ENCODE peak calls at places on chromosomes 13 and 19, in nine cellular contexts. A is OCI-LY7; C is neural progenitor cell; X is IMR-90; W is breast epithelium; N is CD8-positive, alpha-beta T cell; F is fibroblast of mammary gland; K is heart right ventricle; I is A549. E is an unnamed sample.
A peak's percentile ranks its signal among the peaks of the same experiment; 100 is the strongest.

GRCh38 chr19:15390814-15391213 is 11.2 kb upstream of the AKAP8 start:
- DNase-seq in A (no peak), C (no peak), X (no peak), W (no peak), N (no peak), F (no peak), K (no peak), I (no peak), E (no peak)

GRCh38 chr13:98299954-98300350 is 122.9 kb upstream of the RNF113B start:
- DNase-seq in A (no peak), C (no peak), X (no peak), W (no peak), N (no peak), F (peak; percentile 32), K (no peak), I (no peak), E (no peak)

GRCh38 chr19:23764781-23765180 is 6.1 kb upstream of the ZNF681 start:
- DNase-seq in A (no peak), C (no peak), X (no peak), W (no peak), N (no peak), F (no peak), K (no peak), I (no peak), E (no peak)

GRCh38 chr13:109769275-109769674 is 17.1 kb downstream of the IRS2 start:
- DNase-seq in A (no peak), C (no peak), X (no peak), W (no peak), N (no peak), F (no peak), K (no peak), I (no peak), E (no peak)

GRCh38 chr19:28350673-28351072 is 862.3 kb downstream of the UQCRFS1 start:
- DNase-seq in A (no peak), C (no peak), X (no peak), W (no peak), N (no peak), F (no peak), K (no peak), I (no peak), E (no peak)

GRCh38 chr13:39493966-39494365 is 109.0 kb downstream of the LHFPL6 start:
- DNase-seq in A (no peak), C (peak; percentile 31), X (no peak), W (no peak), N (no peak), F (no peak), K (no peak), I (no peak), E (no peak)

GRCh38 chr13:22927008-22927393 is 253.8 kb upstream of the SGCG start:
- DNase-seq in A (no peak), C (no peak), X (no peak), W (no peak), N (no peak), F (no peak), K (no peak), I (no peak), E (no peak)

GRCh38 chr13:39998166-39998565 is 342.7 kb downstream of the COG6 start:
- DNase-seq in A (no peak), C (peak; percentile 8), X (no peak), W (no peak), N (no peak), F (no peak), K (no peak), I (no peak), E (no peak)

GRCh38 chr13:103431880-103432279 is 365.7 kb upstream of the SLC10A2 start:
- DNase-seq in A (no peak), C (no peak), X (no peak), W (no peak), N (no peak), F (no peak), K (no peak), I (no peak), E (no peak)

GRCh38 chr13:112905086-112905485 is 63.9 kb upstream of the MCF2L start:
- DNase-seq in A (no peak), C (peak; percentile 77), X (no peak), W (no peak), N (no peak), F (no peak), K (no peak), I (no peak), E (no peak)

GRCh38 chr13:113318956-113319355 is 21.9 kb downstream of the LAMP1 start:
- DNase-seq in A (no peak), C (no peak), X (no peak), W (no peak), N (no peak), F (no peak), K (no peak), I (no peak), E (no peak)

GRCh38 chr19:12838893-12839656 is 760 bp downstream of the MAST1 start:
- DNase-seq in A (peak; percentile 67), C (peak; percentile 23), X (no peak), W (no peak), N (no peak), F (no peak), K (no peak), I (no peak), E (no peak)

GRCh38 chr19:18590273-18591272 is 2.0 kb downstream of the REX1BD start:
- DNase-seq in A (no peak), C (peak; percentile 98), X (peak; percentile 57), W (peak; percentile 82), N (no peak), F (peak; percentile 73), K (no peak), I (peak; percentile 59), E (peak; percentile 56)

GRCh38 chr13:24684600-24684998 is 4.4 kb downstream of the ATP12A start:
- DNase-seq in A (no peak), C (no peak), X (no peak), W (no peak), N (no peak), F (peak; percentile 42), K (no peak), I (no peak), E (no peak)

GRCh38 chr13:112700291-112701060 is 10.6 kb downstream of the ATP11A start:
- DNase-seq in A (no peak), C (no peak), X (no peak), W (no peak), N (no peak), F (no peak), K (no peak), I (no peak), E (no peak)

GRCh38 chr13:46698015-46698414 is 98.9 kb downstream of the ESD start:
- DNase-seq in A (no peak), C (no peak), X (no peak), W (no peak), N (no peak), F (no peak), K (peak; percentile 72), I (no peak), E (no peak)

GRCh38 chr13:30466358-30466714 is 600 bp upstream of the HMGB1 start:
- DNase-seq in A (peak; percentile 73), C (peak; percentile 55), X (peak; percentile 60), W (no peak), N (no peak), F (peak; percentile 41), K (no peak), I (no peak), E (no peak)

GRCh38 chr13:105627270-105627669 is 908.2 kb downstream of the EFNB2 start:
- DNase-seq in A (no peak), C (no peak), X (no peak), W (no peak), N (no peak), F (no peak), K (no peak), I (no peak), E (no peak)

GRCh38 chr19:10922638-10923014 is 5.8 kb downstream of the YIPF2 start:
- DNase-seq in A (no peak), C (no peak), X (no peak), W (no peak), N (no peak), F (no peak), K (no peak), I (no peak), E (no peak)
- TF ChIP-seq CTCF in A (no peak), C (no peak), X (no peak), W (no peak), N (no peak), F (no peak), K (no peak), I (no peak), E (no peak)

DNA sequence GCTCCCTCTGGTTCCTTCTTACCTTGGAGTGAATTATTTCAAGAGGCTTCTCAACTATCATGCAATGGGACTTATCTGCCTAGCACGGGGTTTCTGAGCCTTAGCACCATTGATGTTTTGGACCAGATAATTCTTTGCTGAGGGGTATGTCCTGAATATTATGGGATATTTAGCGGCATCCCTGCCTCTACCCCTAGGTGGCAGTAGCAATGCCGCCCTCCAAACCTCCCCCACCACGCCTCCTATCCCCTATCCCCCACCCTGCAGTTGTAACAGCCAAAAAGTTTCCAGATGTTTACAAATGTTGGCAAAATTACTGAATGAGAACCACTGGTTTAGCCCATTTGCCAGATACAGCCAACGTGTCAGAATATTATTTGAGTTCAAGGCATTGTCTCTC is 125.5 kb downstream of the POSTN start:
- DNase-seq in A (peak; percentile 14), C (no peak), X (no peak), W (no peak), N (no peak), F (no peak), K (no peak), I (no peak), E (no peak)
- TF ChIP-seq CTCF in A (peak; percentile 72), C (peak; percentile 39), X (no peak), W (no peak), N (no peak), F (no peak), K (no peak), I (no peak), E (no peak)

GRCh38 chr13:35855531-35856019 is 275.6 kb downstream of the DCLK1 start:
- DNase-seq in A (no peak), C (peak; percentile 48), X (no peak), W (no peak), N (no peak), F (peak; percentile 41), K (no peak), I (peak; percentile 27), E (peak; percentile 45)

GRCh38 chr13:35854286-35854685 is 276.9 kb downstream of the DCLK1 start:
- DNase-seq in A (no peak), C (no peak), X (no peak), W (no peak), N (no peak), F (no peak), K (no peak), I (no peak), E (no peak)

GRCh38 chr13:35857769-35858168 is 273.4 kb downstream of the DCLK1 start:
- DNase-seq in A (no peak), C (peak; percentile 71), X (peak; percentile 32), W (no peak), N (no peak), F (no peak), K (no peak), I (no peak), E (no peak)

GRCh38 chr13:35856721-35857346 is 274.3 kb downstream of the DCLK1 start:
- DNase-seq in A (no peak), C (no peak), X (no peak), W (no peak), N (no peak), F (no peak), K (no peak), I (no peak), E (no peak)

GRCh38 chr13:35856084-35856483 is 275.1 kb downstream of the DCLK1 start:
- DNase-seq in A (no peak), C (no peak), X (no peak), W (no peak), N (no peak), F (no peak), K (no peak), I (no peak), E (no peak)
- TF ChIP-seq CTCF in A (no peak), C (no peak), X (no peak), W (no peak), N (no peak), F (no peak), K (no peak), I (no peak), E (no peak)

GRCh38 chr19:45498411-45499195 is at the start of gene PPM1N:
- DNase-seq in A (peak; percentile 61), C (peak; percentile 84), X (peak; percentile 17), W (no peak), N (peak; percentile 64), F (no peak), K (no peak), I (no peak), E (no peak)
- TF ChIP-seq CTCF in A (peak; percentile 59), C (peak; percentile 36), X (peak; percentile 3), W (no peak), N (peak; percentile 52), F (no peak), K (no peak), I (no peak), E (no peak)